ENCODE peak calls at places on chromosomes 2 and 18, in seven cellular contexts. One of them, this sample, is unnamed.

GRCh38 chr2:240593703-240594451 is 7.3 kb downstream of the CAPN10 start:
- DNase-seq in H9: no peak
- DNase-seq in hippocampal formation: no peak
- DNase-seq in stimulated activated CD8-positive, alpha-beta memory T cell treated with anti-CD3 and anti-CD28 coated beads, Interleukin-15, amount 100 ng/mL, for 24 hours: no peak
- DNase-seq in fibroblast of the conjunctiva: no peak
- DNase-seq in SW 1271: no peak
- DNase-seq in choroid plexus epithelial cell: no peak
- DNase-seq in this sample: no peak

GRCh38 chr2:44275915-44276279 is 617 bp downstream of the SLC3A1 start:
- DNase-seq in H9: no peak
- DNase-seq in hippocampal formation: no peak
- DNase-seq in stimulated activated CD8-positive, alpha-beta memory T cell treated with anti-CD3 and anti-CD28 coated beads, Interleukin-15, amount 100 ng/mL, for 24 hours: no peak
- DNase-seq in fibroblast of the conjunctiva: no peak
- DNase-seq in SW 1271: no peak
- DNase-seq in choroid plexus epithelial cell: peak; percentile 41
- DNase-seq in this sample: no peak

GRCh38 chr2:229342376-229342775 is 71.3 kb upstream of the PID1 start:
- DNase-seq in H9: peak; percentile 74
- DNase-seq in hippocampal formation: peak; percentile 17
- DNase-seq in stimulated activated CD8-positive, alpha-beta memory T cell treated with anti-CD3 and anti-CD28 coated beads, Interleukin-15, amount 100 ng/mL, for 24 hours: no peak
- DNase-seq in fibroblast of the conjunctiva: no peak
- DNase-seq in SW 1271: no peak
- DNase-seq in choroid plexus epithelial cell: peak; percentile 70
- DNase-seq in this sample: peak; percentile 77

GRCh38 chr2:151842830-151843668 is 14.8 kb upstream of the ARL5A start:
- DNase-seq in H9: no peak
- DNase-seq in hippocampal formation: no peak
- DNase-seq in stimulated activated CD8-positive, alpha-beta memory T cell treated with anti-CD3 and anti-CD28 coated beads, Interleukin-15, amount 100 ng/mL, for 24 hours: no peak
- DNase-seq in fibroblast of the conjunctiva: no peak
- DNase-seq in SW 1271: no peak
- DNase-seq in choroid plexus epithelial cell: no peak
- DNase-seq in this sample: no peak

GRCh38 chr2:152558174-152559091 is 158.8 kb downstream of the PRPF40A start:
- DNase-seq in H9: no peak
- DNase-seq in hippocampal formation: no peak
- DNase-seq in stimulated activated CD8-positive, alpha-beta memory T cell treated with anti-CD3 and anti-CD28 coated beads, Interleukin-15, amount 100 ng/mL, for 24 hours: no peak
- DNase-seq in fibroblast of the conjunctiva: peak; percentile 80
- DNase-seq in SW 1271: no peak
- DNase-seq in choroid plexus epithelial cell: peak; percentile 91
- DNase-seq in this sample: no peak

GRCh38 chr18:22106536-22107292 is 62.7 kb upstream of the GATA6 start:
- DNase-seq in H9: no peak
- DNase-seq in hippocampal formation: no peak
- DNase-seq in stimulated activated CD8-positive, alpha-beta memory T cell treated with anti-CD3 and anti-CD28 coated beads, Interleukin-15, amount 100 ng/mL, for 24 hours: no peak
- DNase-seq in fibroblast of the conjunctiva: no peak
- DNase-seq in SW 1271: no peak
- DNase-seq in choroid plexus epithelial cell: peak; percentile 5
- DNase-seq in this sample: no peak

GRCh38 chr18:50089702-50090101 is 105.2 kb downstream of the MYO5B start:
- DNase-seq in H9: peak; percentile 32
- DNase-seq in hippocampal formation: no peak
- DNase-seq in stimulated activated CD8-positive, alpha-beta memory T cell treated with anti-CD3 and anti-CD28 coated beads, Interleukin-15, amount 100 ng/mL, for 24 hours: no peak
- DNase-seq in fibroblast of the conjunctiva: no peak
- DNase-seq in SW 1271: no peak
- DNase-seq in choroid plexus epithelial cell: no peak
- DNase-seq in this sample: no peak

GRCh38 chr18:67682516-67682915 is 166.0 kb upstream of the DSEL start:
- DNase-seq in H9: no peak
- DNase-seq in hippocampal formation: no peak
- DNase-seq in stimulated activated CD8-positive, alpha-beta memory T cell treated with anti-CD3 and anti-CD28 coated beads, Interleukin-15, amount 100 ng/mL, for 24 hours: no peak
- DNase-seq in fibroblast of the conjunctiva: no peak
- DNase-seq in SW 1271: no peak
- DNase-seq in choroid plexus epithelial cell: no peak
- DNase-seq in this sample: no peak

GRCh38 chr2:65228249-65228750 is 669 bp downstream of the ACTR2 start:
- DNase-seq in H9: no peak
- DNase-seq in hippocampal formation: no peak
- DNase-seq in stimulated activated CD8-positive, alpha-beta memory T cell treated with anti-CD3 and anti-CD28 coated beads, Interleukin-15, amount 100 ng/mL, for 24 hours: no peak
- DNase-seq in fibroblast of the conjunctiva: no peak
- DNase-seq in SW 1271: peak; percentile 47
- DNase-seq in choroid plexus epithelial cell: peak; percentile 48
- DNase-seq in this sample: peak; percentile 24

GRCh38 chr2:135647836-135648579 is 93.6 kb upstream of the UBXN4 start:
- DNase-seq in H9: no peak
- DNase-seq in hippocampal formation: no peak
- DNase-seq in stimulated activated CD8-positive, alpha-beta memory T cell treated with anti-CD3 and anti-CD28 coated beads, Interleukin-15, amount 100 ng/mL, for 24 hours: no peak
- DNase-seq in fibroblast of the conjunctiva: no peak
- DNase-seq in SW 1271: no peak
- DNase-seq in choroid plexus epithelial cell: no peak
- DNase-seq in this sample: no peak

GRCh38 chr18:55840601-55841170 is 252.7 kb upstream of the TCF4 start:
- DNase-seq in H9: no peak
- DNase-seq in hippocampal formation: no peak
- DNase-seq in stimulated activated CD8-positive, alpha-beta memory T cell treated with anti-CD3 and anti-CD28 coated beads, Interleukin-15, amount 100 ng/mL, for 24 hours: no peak
- DNase-seq in fibroblast of the conjunctiva: no peak
- DNase-seq in SW 1271: no peak
- DNase-seq in choroid plexus epithelial cell: no peak
- DNase-seq in this sample: no peak

GRCh38 chr18:48675912-48676311 is 137.1 kb downstream of the CTIF start:
- DNase-seq in H9: no peak
- DNase-seq in hippocampal formation: no peak
- DNase-seq in stimulated activated CD8-positive, alpha-beta memory T cell treated with anti-CD3 and anti-CD28 coated beads, Interleukin-15, amount 100 ng/mL, for 24 hours: no peak
- DNase-seq in fibroblast of the conjunctiva: no peak
- DNase-seq in SW 1271: no peak
- DNase-seq in choroid plexus epithelial cell: no peak
- DNase-seq in this sample: no peak

GRCh38 chr2:69559696-69560482 is 83.7 kb downstream of the AAK1 start:
- DNase-seq in H9: peak; percentile 51
- DNase-seq in hippocampal formation: no peak
- DNase-seq in stimulated activated CD8-positive, alpha-beta memory T cell treated with anti-CD3 and anti-CD28 coated beads, Interleukin-15, amount 100 ng/mL, for 24 hours: no peak
- DNase-seq in fibroblast of the conjunctiva: peak; percentile 56
- DNase-seq in SW 1271: peak; percentile 22
- DNase-seq in choroid plexus epithelial cell: peak; percentile 85
- DNase-seq in this sample: peak; percentile 76

GRCh38 chr2:104859310-104860130 is 5.6 kb downstream of the POU3F3 start:
- DNase-seq in H9: no peak
- DNase-seq in hippocampal formation: no peak
- DNase-seq in stimulated activated CD8-positive, alpha-beta memory T cell treated with anti-CD3 and anti-CD28 coated beads, Interleukin-15, amount 100 ng/mL, for 24 hours: no peak
- DNase-seq in fibroblast of the conjunctiva: no peak
- DNase-seq in SW 1271: no peak
- DNase-seq in choroid plexus epithelial cell: no peak
- DNase-seq in this sample: no peak

GRCh38 chr2:181937473-181937872 is 45.9 kb downstream of the ITPRID2 start:
- DNase-seq in H9: no peak
- DNase-seq in hippocampal formation: no peak
- DNase-seq in stimulated activated CD8-positive, alpha-beta memory T cell treated with anti-CD3 and anti-CD28 coated beads, Interleukin-15, amount 100 ng/mL, for 24 hours: no peak
- DNase-seq in fibroblast of the conjunctiva: peak; percentile 0
- DNase-seq in SW 1271: no peak
- DNase-seq in choroid plexus epithelial cell: peak; percentile 62
- DNase-seq in this sample: no peak

GRCh38 chr18:28791101-28791500 is 614.2 kb upstream of the CDH2 start:
- DNase-seq in H9: no peak
- DNase-seq in hippocampal formation: no peak
- DNase-seq in stimulated activated CD8-positive, alpha-beta memory T cell treated with anti-CD3 and anti-CD28 coated beads, Interleukin-15, amount 100 ng/mL, for 24 hours: no peak
- DNase-seq in fibroblast of the conjunctiva: no peak
- DNase-seq in SW 1271: no peak
- DNase-seq in choroid plexus epithelial cell: no peak
- DNase-seq in this sample: no peak

GRCh38 chr2:202610367-202610766 is 24.4 kb upstream of the FAM117B start:
- DNase-seq in H9: no peak
- DNase-seq in hippocampal formation: no peak
- DNase-seq in stimulated activated CD8-positive, alpha-beta memory T cell treated with anti-CD3 and anti-CD28 coated beads, Interleukin-15, amount 100 ng/mL, for 24 hours: no peak
- DNase-seq in fibroblast of the conjunctiva: no peak
- DNase-seq in SW 1271: no peak
- DNase-seq in choroid plexus epithelial cell: no peak
- DNase-seq in this sample: no peak

GRCh38 chr2:29367986-29368677 is 252.9 kb downstream of the CLIP4 start:
- DNase-seq in H9: no peak
- DNase-seq in hippocampal formation: no peak
- DNase-seq in stimulated activated CD8-positive, alpha-beta memory T cell treated with anti-CD3 and anti-CD28 coated beads, Interleukin-15, amount 100 ng/mL, for 24 hours: no peak
- DNase-seq in fibroblast of the conjunctiva: no peak
- DNase-seq in SW 1271: no peak
- DNase-seq in choroid plexus epithelial cell: peak; percentile 91
- DNase-seq in this sample: no peak

GRCh38 chr18:212780-213179 is 54.4 kb downstream of the USP14 start:
- DNase-seq in H9: no peak
- DNase-seq in hippocampal formation: no peak
- DNase-seq in stimulated activated CD8-positive, alpha-beta memory T cell treated with anti-CD3 and anti-CD28 coated beads, Interleukin-15, amount 100 ng/mL, for 24 hours: no peak
- DNase-seq in fibroblast of the conjunctiva: no peak
- DNase-seq in SW 1271: no peak
- DNase-seq in choroid plexus epithelial cell: peak; percentile 20
- DNase-seq in this sample: no peak

GRCh38 chr18:59833785-59834184 is 66.0 kb upstream of the PMAIP1 start:
- DNase-seq in H9: no peak
- DNase-seq in hippocampal formation: no peak
- DNase-seq in stimulated activated CD8-positive, alpha-beta memory T cell treated with anti-CD3 and anti-CD28 coated beads, Interleukin-15, amount 100 ng/mL, for 24 hours: no peak
- DNase-seq in fibroblast of the conjunctiva: no peak
- DNase-seq in SW 1271: no peak
- DNase-seq in choroid plexus epithelial cell: no peak
- DNase-seq in this sample: no peak

GRCh38 chr18:53603281-53603680 is 621.2 kb downstream of the MBD2 start:
- DNase-seq in H9: no peak
- DNase-seq in hippocampal formation: peak; percentile 23
- DNase-seq in stimulated activated CD8-positive, alpha-beta memory T cell treated with anti-CD3 and anti-CD28 coated beads, Interleukin-15, amount 100 ng/mL, for 24 hours: no peak
- DNase-seq in fibroblast of the conjunctiva: no peak
- DNase-seq in SW 1271: no peak
- DNase-seq in choroid plexus epithelial cell: no peak
- DNase-seq in this sample: no peak